ENCODE peak calls at places on chromosomes 3 and 15, in ten cellular contexts. Q is body of pancreas; X is GM23248; T is left lung; D is mesendoderm; P is ovary; F is GM23338; I is CD8-positive, alpha-beta T cell; V is upper lobe of right lung; S is cardiac muscle cell. G is an unnamed sample. For H3K36me3, the result is how much of the 10 kb centered on the place peaks cover.

GRCh38 chr3:27483117-27484001 is 825 bp downstream of the SLC4A7 start:
- DNase-seq in S (peak), D (peak), P (peak), X (peak), V (peak), F (peak), T (peak), Q (peak), I (peak), G (peak)

GRCh38 chr15:82139823-82140268 is 94.0 kb upstream of the MEX3B start:
- DNase-seq in F (peak), D (peak), X (peak), T (no peak), P (no peak), V (no peak), I (no peak), Q (no peak), S (peak), G (no peak)

GRCh38 chr15:78672285-78673003 is 31.4 kb upstream of the CHRNB4 start:
- DNase-seq in F (no peak), V (no peak), I (no peak), S (no peak), T (no peak), Q (no peak), X (no peak), P (no peak), D (no peak), G (no peak)

GRCh38 chr15:96326551-96327154 is 3.8 kb upstream of the NR2F2 start:
- DNase-seq in Q (no peak), P (peak), F (peak), S (peak), X (peak), I (no peak), V (peak), D (peak), T (peak), G (peak)

GRCh38 chr3:9782777-9783176 is 9.5 kb downstream of the TADA3 start:
- DNase-seq in D (peak), Q (no peak), V (no peak), X (no peak), T (no peak), S (no peak), F (peak), P (no peak), I (no peak), G (no peak)

GRCh38 chr3:9346141-9346540 is 16.7 kb upstream of the THUMPD3 start:
- DNase-seq in S (no peak), I (no peak), D (no peak), T (no peak), Q (no peak), P (no peak), F (no peak), X (no peak), V (no peak), G (no peak)

GRCh38 chr15:78092111-78093041 is at the start of gene SH2D7:
- DNase-seq in X (no peak), V (no peak), D (no peak), P (no peak), S (peak), Q (no peak), T (no peak), I (no peak), F (no peak), G (no peak)

GRCh38 chr3:158103131-158103955 is 2.9 kb downstream of the SHOX2 start:
- DNase-seq in V (peak), T (peak), X (peak), S (no peak), Q (no peak), D (peak), I (no peak), F (peak), P (no peak), G (peak)

GRCh38 chr3:66428733-66429132 is 72.1 kb downstream of the LRIG1 start:
- DNase-seq in P (peak), I (no peak), X (peak), T (no peak), S (peak), D (peak), V (no peak), Q (peak), F (no peak), G (no peak)

GRCh38 chr15:94324117-94324826 is 92.9 kb downstream of the MCTP2 start:
- DNase-seq in I (peak), V (no peak), S (peak), Q (peak), T (no peak), F (peak), D (peak), P (peak), X (peak), G (no peak)

GRCh38 chr3:88713233-88713691 is 394.2 kb upstream of the EPHA3 start:
- DNase-seq in T (no peak), I (no peak), Q (no peak), F (no peak), P (no peak), X (no peak), V (no peak), S (peak), D (no peak), G (no peak)

GRCh38 chr3:130939753-130940152 is 45.9 kb downstream of the ATP2C1 start:
- DNase-seq in S (peak), X (no peak), T (no peak), V (no peak), I (no peak), D (no peak), Q (no peak), F (no peak), P (no peak), G (no peak)

GRCh38 chr15:73352082-73352481 is 16.7 kb downstream of the HCN4 start:
- DNase-seq in S (no peak), Q (peak), V (no peak), T (no peak), I (no peak), D (no peak), X (peak), F (no peak), P (no peak), G (no peak)

GRCh38 chr15:43911235-43911661 is 84.4 kb downstream of the WDR76 start:
- DNase-seq in S (peak), I (no peak), F (no peak), P (no peak), D (no peak), X (peak), V (no peak), T (no peak), Q (no peak), G (no peak)

GRCh38 chr3:58341376-58341775 is 8.7 kb downstream of the PXK start:
- DNase-seq in P (no peak), V (no peak), I (no peak), X (peak), D (no peak), S (no peak), T (no peak), F (no peak), Q (no peak), G (no peak)

GRCh38 chr3:72818092-72818721 is 30.0 kb downstream of the SHQ1 start:
- DNase-seq in V (no peak), S (peak), X (peak), D (peak), I (no peak), T (no peak), P (no peak), F (no peak), Q (no peak), G (no peak)

GRCh38 chr3:66490214-66490613 is 10.6 kb downstream of the LRIG1 start:
- DNase-seq in V (no peak), P (no peak), X (peak), I (no peak), T (no peak), D (no peak), S (peak), Q (no peak), F (no peak), G (no peak)

GRCh38 chr3:151926956-151927355 is 53.5 kb downstream of the SUCNR1 start:
- DNase-seq in F (no peak), I (no peak), V (no peak), S (no peak), D (no peak), P (no peak), X (peak), T (no peak), Q (no peak), G (no peak)

GRCh38 chr3:169147246-169148008 is 516.1 kb downstream of the MECOM start:
- DNase-seq in F (peak), Q (peak), D (peak), P (peak), V (peak), S (peak), I (no peak), T (peak), X (peak), G (peak)

GRCh38 chr15:91032919-91033803 is 10.8 kb upstream of the VPS33B start:
- DNase-seq in X (peak), D (peak), P (peak), I (peak), V (peak), T (peak), F (peak), Q (peak), S (peak), G (peak)

GRCh38 chr3:42652611-42653302 is 740 bp upstream of the ZBTB47 start:
- DNase-seq in Q (peak), X (peak), I (no peak), F (no peak), S (peak), D (peak), T (peak), V (peak), P (peak), G (peak)

GRCh38 chr15:81531141-81531592 is 157.2 kb upstream of the TMC3 start:
- DNase-seq in P (no peak), F (peak), X (no peak), D (no peak), I (no peak), Q (no peak), T (no peak), V (no peak), S (peak), G (no peak)

GRCh38 chr3:41137686-41138111 is 61.6 kb upstream of the CTNNB1 start:
- DNase-seq in D (peak), V (no peak), P (no peak), F (no peak), Q (no peak), X (no peak), T (no peak), I (no peak), S (no peak), G (no peak)

GRCh38 chr15:47388299-47388698 is 329.0 kb upstream of the SEMA6D start:
- DNase-seq in P (no peak), I (no peak), V (no peak), D (no peak), X (no peak), T (no peak), F (no peak), Q (no peak), S (no peak), G (no peak)

GRCh38 chr3:100006570-100007271 is 107.6 kb downstream of the FILIP1L start:
- DNase-seq in T (no peak), I (no peak), S (peak), D (peak), Q (no peak), V (no peak), X (peak), P (no peak), F (peak), G (no peak)

GRCh38 chr3:5426094-5426883 is 238.8 kb downstream of the EDEM1 start:
- DNase-seq in F (peak), V (peak), S (peak), I (peak), X (peak), Q (peak), P (peak), T (peak), D (peak), G (peak)

GRCh38 chr3:136818851-136819783 is at the start of gene SLC35G2:
- DNase-seq in S (peak), D (peak), Q (peak), I (peak), F (peak), V (peak), T (peak), P (peak), X (peak), G (peak)

GRCh38 chr3:187986514-187986934 is 167.4 kb upstream of the LPP start:
- DNase-seq in Q (no peak), I (no peak), X (peak), F (no peak), P (no peak), D (peak), T (no peak), V (no peak), S (peak), G (no peak)

GRCh38 chr3:58962040-58962651 is 87.7 kb downstream of the CFAP20DC start:
- DNase-seq in Q (no peak), X (peak), P (no peak), I (no peak), V (no peak), S (no peak), F (no peak), T (no peak), D (no peak), G (no peak)

DNA sequence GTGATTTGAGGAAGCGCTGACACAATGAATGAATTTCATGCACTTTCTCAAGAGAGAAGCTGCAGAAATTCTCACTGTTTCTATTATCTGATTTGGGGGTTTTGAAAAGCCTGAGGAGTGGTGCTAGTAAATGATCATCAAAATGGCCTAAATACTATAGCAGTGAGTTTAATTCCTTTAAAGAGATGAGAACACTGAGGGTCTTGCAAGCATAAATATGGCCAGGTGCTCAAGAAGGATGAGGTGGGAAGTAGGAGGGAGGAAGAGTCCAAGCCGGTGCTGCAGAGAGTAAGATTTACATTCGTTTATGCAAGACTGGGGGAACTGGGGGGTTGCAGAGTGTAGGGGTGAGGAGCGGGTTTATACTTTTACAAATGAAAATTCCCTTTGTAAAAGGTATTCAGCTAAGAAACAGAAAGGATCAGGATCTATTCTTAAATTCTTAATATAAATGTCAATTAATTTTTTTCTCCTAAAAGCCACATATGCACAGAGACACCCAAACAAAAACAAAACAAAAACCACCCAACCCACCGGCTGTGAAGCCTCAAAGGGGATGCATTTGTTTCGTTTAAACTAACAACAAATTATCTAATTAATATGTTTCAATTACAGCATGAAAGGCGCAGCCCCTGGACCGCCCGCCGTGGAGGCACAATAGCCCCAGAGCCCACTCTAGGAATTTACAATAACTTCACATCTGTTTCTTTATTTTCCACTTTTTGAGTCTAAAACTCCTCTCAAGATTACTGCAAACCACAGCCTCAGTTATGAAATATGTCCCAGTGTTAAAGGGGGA is 5.7 kb downstream of the FOXB1 start:
- DNase-seq in T (peak), D (no peak), X (no peak), Q (no peak), F (peak), I (no peak), P (no peak), S (no peak), V (no peak), G (no peak)
- H3K4me3 ChIP-seq in T (no peak), D (no peak), X (no peak), Q (no peak), F (peak), I (no peak), P (no peak), S (no peak), V (no peak), G (no peak)

GRCh38 chr3:47629770-47630169 is 51.1 kb upstream of the CSPG5 start:
- DNase-seq in V (no peak), Q (no peak), T (no peak), F (no peak), S (no peak), D (no peak), X (no peak), P (no peak), I (no peak), G (no peak)
- H3K36me3 ChIP-seq in V (half or more), Q (under half), T (under half), F (half or more), S (under half), D (under half), X (under half), P (under half), I (under half), G (half or more)

DNA sequence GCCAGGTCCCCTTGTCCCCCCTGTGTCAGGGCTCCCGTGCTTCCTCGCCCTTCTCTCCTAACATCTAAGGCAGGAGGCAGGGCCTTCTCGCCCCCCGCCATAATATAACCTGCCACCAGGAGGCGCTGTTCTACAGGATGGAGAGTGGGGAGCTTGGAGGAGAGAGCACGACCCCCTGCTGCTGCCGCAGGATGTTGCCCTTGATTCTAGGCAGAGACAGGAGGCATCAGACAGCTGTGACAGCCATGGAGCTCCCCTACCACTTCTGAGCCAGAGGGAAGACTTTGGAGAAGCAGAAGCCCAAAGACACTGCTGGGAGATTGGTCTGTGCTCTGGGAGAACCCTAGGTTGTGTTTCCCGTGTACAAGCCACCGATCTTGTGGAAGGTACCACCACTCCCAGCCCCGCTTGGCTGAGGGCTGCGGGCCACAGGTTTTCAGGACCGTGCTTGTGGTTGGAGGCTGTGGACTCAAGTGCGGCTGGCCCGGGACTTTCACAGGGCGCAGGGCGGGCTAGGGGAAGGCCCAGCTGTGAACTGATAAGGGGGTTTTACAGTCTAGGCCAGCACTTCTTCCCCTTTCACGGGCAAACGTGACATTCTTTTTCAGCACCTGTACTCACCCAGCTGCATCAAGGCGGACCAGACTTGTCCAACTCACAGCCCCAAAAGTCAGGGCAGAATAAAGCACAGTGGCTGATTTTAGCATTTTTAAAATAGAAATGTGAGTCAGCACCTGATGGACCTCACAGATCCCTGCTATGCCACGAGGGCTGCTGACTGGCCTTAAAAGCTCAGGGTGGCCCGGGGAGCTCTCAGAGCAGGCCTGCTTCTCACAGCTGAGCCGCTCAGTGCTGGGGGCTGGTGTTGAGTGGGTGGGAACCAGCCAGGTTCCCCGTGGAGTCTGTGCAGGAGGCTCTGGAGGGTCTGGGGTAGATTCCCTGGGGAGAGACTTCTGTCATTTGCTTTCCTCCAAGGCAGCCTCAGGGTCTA is 2.6 kb upstream of the TIGIT start:
- DNase-seq in T (no peak), F (peak), I (peak), P (peak), V (peak), Q (peak), S (peak), X (peak), D (peak), G (peak)
- H3K4me3 ChIP-seq in T (no peak), F (no peak), I (no peak), P (no peak), V (no peak), Q (no peak), S (no peak), X (no peak), D (no peak), G (no peak)

DNA sequence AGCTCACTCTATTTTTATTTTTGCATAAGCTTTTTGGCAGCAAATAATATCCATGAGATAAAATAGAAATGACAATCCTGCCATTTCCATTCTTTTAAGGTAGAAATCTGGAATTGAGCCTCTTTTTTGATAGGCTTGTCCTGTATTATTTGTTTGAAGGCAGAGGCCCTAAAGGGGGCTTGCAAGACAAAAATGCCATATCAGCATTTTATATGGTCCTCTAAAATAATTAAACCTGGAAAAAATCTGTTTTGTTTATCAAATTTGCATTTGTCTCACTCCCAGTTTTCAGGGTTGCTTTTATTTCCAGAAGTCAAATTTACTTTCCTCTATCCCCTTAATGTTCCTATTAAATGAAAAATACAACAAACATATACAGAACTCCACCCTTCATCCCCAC is 134.9 kb upstream of the GAP43 start:
- DNase-seq in T (no peak), V (no peak), D (no peak), F (no peak), I (no peak), Q (no peak), P (no peak), S (no peak), X (no peak), G (no peak)
- H3K36me3 ChIP-seq in T (under half), V (under half), D (under half), F (under half), I (under half), Q (under half), P (under half), S (under half), X (under half), G (under half)

G was measured in lower lobe of right lung.